ENCODE peak calls at places on chromosomes 12 and 14, in five cellular contexts. L, U, J, T and M are unnamed samples. For H3K27me3, the result is how much of the 10 kb centered on the place peaks cover.

GRCh38 chr12:12353807-12354206 is 3.1 kb upstream of the BORCS5 start:
- DNase-seq in L (peak), T (no peak), J (no peak), U (no peak), M (no peak)

GRCh38 chr14:104690266-104690711 is 871 bp downstream of the INF2 start:
- DNase-seq in J (no peak), U (no peak), L (no peak), T (no peak), M (no peak)

GRCh38 chr14:103074699-103075341 is 9.2 kb upstream of the LBHD2 start:
- DNase-seq in U (peak), L (peak), T (peak), J (no peak), M (no peak)

GRCh38 chr12:74538491-74539258 is 1.0 kb downstream of the ATXN7L3B start:
- DNase-seq in J (no peak), U (no peak), L (no peak), T (no peak), M (peak)

GRCh38 chr14:100667706-100668105 is 59.0 kb upstream of the DLK1 start:
- DNase-seq in U (no peak), T (no peak), L (no peak), J (no peak), M (no peak)

GRCh38 chr12:79174656-79175055 is 310.1 kb downstream of the SYT1 start:
- DNase-seq in U (no peak), J (peak), T (no peak), L (no peak), M (no peak)

GRCh38 chr14:102491366-102491765 is 18.2 kb downstream of the ANKRD9 start:
- DNase-seq in U (no peak), L (no peak), J (no peak), T (no peak), M (no peak)

GRCh38 chr14:73339206-73339605 is 101.9 kb downstream of the PAPLN start:
- DNase-seq in T (no peak), U (no peak), L (no peak), J (no peak), M (no peak)

GRCh38 chr12:79415754-79416435 is 274.9 kb downstream of the PAWR start:
- DNase-seq in L (no peak), U (no peak), T (no peak), J (no peak), M (no peak)

GRCh38 chr14:77730976-77731497 is 23.1 kb downstream of the SLIRP start:
- DNase-seq in J (peak), T (no peak), L (no peak), U (no peak), M (no peak)

GRCh38 chr14:72516936-72517408 is 376.9 kb downstream of the DPF3 start:
- DNase-seq in J (peak), T (peak), U (peak), L (peak), M (peak)

GRCh38 chr12:2638273-2639019 is 156.3 kb upstream of the FKBP4 start:
- DNase-seq in J (no peak), T (no peak), L (no peak), U (no peak), M (no peak)

GRCh38 chr12:118219772-118220171 is 83.8 kb downstream of the PEBP1 start:
- DNase-seq in T (no peak), J (no peak), U (no peak), L (no peak), M (no peak)

GRCh38 chr12:19018302-19018980 is 111.1 kb upstream of the PLEKHA5 start:
- DNase-seq in U (no peak), J (no peak), T (no peak), L (no peak), M (no peak)

GRCh38 chr12:13959131-13959734 is 22.2 kb downstream of the GRIN2B start:
- DNase-seq in T (no peak), U (no peak), L (no peak), J (no peak), M (no peak)

GRCh38 chr12:62251609-62251958 is 8.6 kb upstream of the USP15 start:
- DNase-seq in T (no peak), L (no peak), J (no peak), U (no peak), M (no peak)
- H3K4me3 ChIP-seq in T (no peak), L (no peak), J (no peak), U (no peak), M (no peak)

GRCh38 chr14:70173569-70173968 is 15.2 kb downstream of the SLC8A3 start:
- DNase-seq in J (no peak), L (no peak), U (no peak), T (no peak), M (no peak)
- H3K27me3 ChIP-seq in J (under half), L (under half), U (under half), T (under half), M (under half)

GRCh38 chr12:66804555-66804954 is 125.7 kb upstream of the GRIP1 start:
- DNase-seq in L (no peak), U (no peak), J (no peak), T (no peak), M (no peak)
- H3K4me3 ChIP-seq in L (no peak), U (no peak), J (no peak), T (no peak), M (no peak)

DNA sequence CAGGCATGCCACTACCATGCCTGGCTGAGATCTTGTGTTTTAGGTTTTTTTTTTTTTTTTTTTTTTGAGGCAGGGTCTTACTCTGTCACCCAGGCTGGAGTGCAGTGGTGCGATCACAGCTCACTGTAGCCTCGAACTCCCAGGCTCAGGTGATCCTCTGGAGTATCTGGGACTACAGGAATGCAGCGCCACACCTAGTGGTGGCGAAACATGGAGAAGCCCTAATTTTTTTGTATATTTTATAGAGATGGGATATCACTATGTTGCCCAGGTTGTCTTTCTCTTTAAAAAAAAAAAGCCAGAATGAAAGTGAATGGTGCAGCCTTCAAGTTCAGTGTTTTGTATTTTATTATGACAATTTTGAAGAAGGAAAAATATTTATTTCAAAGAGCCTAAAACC is 44.1 kb downstream of the FGD4 start:
- DNase-seq in L (no peak), U (no peak), J (no peak), T (no peak), M (no peak)
- H3K27me3 ChIP-seq in L (under half), U (under half), J (under half), T (under half), M (under half)

GRCh38 chr12:57380300-57380699 is 50.5 kb downstream of the R3HDM2 start:
- DNase-seq in U (no peak), T (no peak), L (no peak), J (no peak), M (no peak)
- H3K4me3 ChIP-seq in U (no peak), T (no peak), L (no peak), J (no peak), M (no peak)

GRCh38 chr12:5946388-5946787 is 1.3 kb upstream of the ANO2 start:
- DNase-seq in L (no peak), J (no peak), U (no peak), T (no peak), M (no peak)
- H3K27me3 ChIP-seq in L (under half), J (under half), U (under half), T (under half), M (under half)

GRCh38 chr14:68974759-68975347 is 4.2 kb downstream of the ACTN1 start:
- DNase-seq in T (no peak), J (no peak), U (no peak), L (no peak), M (no peak)
- H3K4me3 ChIP-seq in T (peak), J (no peak), U (no peak), L (no peak), M (no peak)

GRCh38 chr12:94167071-94167806 is 18.9 kb downstream of the PLXNC1 start:
- DNase-seq in L (no peak), T (no peak), J (no peak), U (no peak), M (no peak)
- H3K27me3 ChIP-seq in L (under half), T (under half), J (under half), U (under half), M (under half)